ENCODE peak calls at places on chromosome 17, in four cellular contexts. N, J, B and Z are unnamed samples.

GRCh38 chr17:74024871-74025531 is 178.5 kb upstream of the RPL38 start:
- DNase-seq in N (no peak), J (peak), B (no peak), Z (no peak)

GRCh38 chr17:47257651-47258339 is 4.2 kb downstream of the ITGB3 start:
- DNase-seq in J (peak), N (no peak), B (no peak), Z (peak)

GRCh38 chr17:82583720-82584234 is 64.2 kb downstream of the FOXK2 start:
- DNase-seq in N (no peak), J (no peak), B (no peak), Z (no peak)

GRCh38 chr17:11737290-11737679 is 139.0 kb downstream of the DNAH9 start:
- DNase-seq in N (no peak), J (no peak), B (no peak), Z (no peak)

GRCh38 chr17:57708401-57708800 is 36.7 kb downstream of the CCDC182 start:
- DNase-seq in B (no peak), N (no peak), J (no peak), Z (no peak)

GRCh38 chr17:76191891-76192290 is 48.4 kb downstream of the RNF157 start:
- DNase-seq in J (no peak), N (no peak), B (peak), Z (no peak)

GRCh38 chr17:51118330-51119195 is 2.1 kb downstream of the SPAG9 start:
- DNase-seq in J (peak), B (no peak), N (peak), Z (no peak)

GRCh38 chr17:48593126-48593829 is at the start of gene HOXB5:
- DNase-seq in J (no peak), N (no peak), B (no peak), Z (peak)

GRCh38 chr17:20173091-20173490 is 163.9 kb downstream of the SPECC1 start:
- DNase-seq in B (no peak), N (no peak), J (no peak), Z (no peak)

GRCh38 chr17:2853111-2853721 is 57.0 kb downstream of the RAP1GAP2 start:
- DNase-seq in N (peak), J (no peak), B (no peak), Z (peak)

GRCh38 chr17:35286120-35286781 is 43.4 kb downstream of the SLFN5 start:
- DNase-seq in J (no peak), B (peak), N (no peak), Z (peak)

GRCh38 chr17:2406271-2406902 is 5.5 kb upstream of the MNT start:
- DNase-seq in B (no peak), J (no peak), N (peak), Z (no peak)

GRCh38 chr17:50618300-50618699 is 16.4 kb upstream of the ABCC3 start:
- DNase-seq in J (no peak), N (no peak), B (no peak), Z (peak)

GRCh38 chr17:81838753-81839255 is 4.0 kb upstream of the PPP1R27 start:
- DNase-seq in B (no peak), N (no peak), J (no peak), Z (no peak)

GRCh38 chr17:2239882-2240430 is 63.6 kb downstream of the SMG6 start:
- DNase-seq in B (peak), J (peak), N (peak), Z (peak)

GRCh38 chr17:5705081-5705875 is 121.0 kb upstream of the NLRP1 start:
- DNase-seq in N (no peak), B (no peak), J (peak), Z (peak)

GRCh38 chr17:74815671-74816370 is 39.7 kb upstream of the NAT9 start:
- DNase-seq in B (no peak), N (no peak), J (peak), Z (no peak)

GRCh38 chr17:28974451-28974850 is 23.1 kb upstream of the PHF12 start:
- DNase-seq in J (peak), N (no peak), B (no peak), Z (no peak)

GRCh38 chr17:181213-182163 is at the start of gene DOC2B:
- DNase-seq in N (no peak), B (no peak), J (no peak), Z (peak)

GRCh38 chr17:179721-180379 is 1.6 kb downstream of the DOC2B start:
- DNase-seq in B (no peak), N (no peak), J (no peak), Z (no peak)

GRCh38 chr17:183021-183420 is 1.6 kb upstream of the DOC2B start:
- DNase-seq in B (no peak), N (no peak), J (no peak), Z (no peak)

GRCh38 chr17:180380-181212 is 854 bp downstream of the DOC2B start:
- DNase-seq in J (no peak), B (no peak), N (no peak), Z (no peak)

GRCh38 chr17:182164-182751 is 808 bp upstream of the DOC2B start:
- DNase-seq in B (no peak), J (no peak), N (no peak), Z (no peak)
- TF ChIP-seq ELK1 in B (no peak), J (no peak), N (no peak), Z (no peak)

GRCh38 chr17:40283662-40284061 is 4.0 kb upstream of the CDC6 start:
- DNase-seq in B (no peak), J (no peak), N (peak), Z (peak)
- TF ChIP-seq ELK1 in B (no peak), J (no peak), N (no peak), Z (no peak)

GRCh38 chr17:63571632-63572310 is 21.5 kb downstream of the DCAF7 start:
- DNase-seq in B (no peak), J (peak), N (peak), Z (peak)
- TF ChIP-seq ELK1 in B (no peak), J (no peak), N (no peak), Z (no peak)

DNA sequence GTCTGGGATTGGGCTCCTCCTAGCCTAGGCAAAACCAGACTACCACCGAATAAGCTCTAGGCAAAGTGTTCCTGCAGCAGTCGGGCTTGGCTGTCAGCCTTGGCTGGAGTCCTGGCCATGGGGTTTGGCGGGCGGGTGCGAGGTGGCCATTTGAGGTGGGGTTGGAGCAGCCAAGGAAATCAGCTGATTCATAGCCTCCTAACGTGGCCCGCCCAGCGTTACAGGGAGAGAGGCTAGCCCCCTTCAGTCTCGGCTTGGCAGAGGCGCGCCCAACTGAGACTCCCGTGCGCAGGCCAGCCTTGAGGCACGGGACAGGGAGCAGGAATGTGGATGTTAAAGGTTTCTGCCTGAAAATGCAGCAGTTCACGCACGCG is 1.9 kb downstream of the PMP22 start:
- DNase-seq in J (no peak), N (peak), B (no peak), Z (peak)
- TF ChIP-seq ELK1 in J (no peak), N (no peak), B (no peak), Z (no peak)